ENCODE peak calls at places on chromosomes 1 and 21, in four cellular contexts. S, P, E and X are unnamed samples.

GRCh38 chr1:43421976-43422750 is 31.6 kb downstream of the HYI start:
- DNase-seq in P (no peak), S (no peak), E (no peak), X (no peak)

GRCh38 chr1:53182688-53183276 is 13.8 kb upstream of the CPT2 start:
- DNase-seq in P (no peak), E (no peak), S (no peak), X (no peak)

GRCh38 chr1:230072296-230072695 is 5.3 kb downstream of the GALNT2 start:
- DNase-seq in P (no peak), E (peak), S (no peak), X (no peak)

GRCh38 chr1:120179420-120180348 is 3.4 kb upstream of the SEC22B start:
- DNase-seq in S (peak), E (peak), P (no peak), X (no peak)

GRCh38 chr1:173332026-173332425 is 124.9 kb upstream of the TNFSF4 start:
- DNase-seq in S (no peak), P (no peak), E (no peak), X (no peak)

GRCh38 chr1:167599839-167600581 is 30.0 kb upstream of the RCSD1 start:
- DNase-seq in S (peak), P (peak), E (peak), X (peak)

GRCh38 chr1:36595921-36596320 is 113.2 kb upstream of the CSF3R start:
- DNase-seq in S (no peak), P (no peak), E (no peak), X (no peak)

GRCh38 chr1:107140703-107141490 is at the start of gene NTNG1:
- DNase-seq in E (no peak), S (peak), P (no peak), X (no peak)

GRCh38 chr1:32040711-32041110 is 27.0 kb downstream of the KHDRBS1 start:
- DNase-seq in E (no peak), P (no peak), S (no peak), X (no peak)

GRCh38 chr1:19457555-19457954 is 27.8 kb downstream of the CAPZB start:
- DNase-seq in S (no peak), P (no peak), E (no peak), X (no peak)

GRCh38 chr1:11741919-11742598 is 6.1 kb downstream of the AGTRAP start:
- DNase-seq in S (no peak), P (no peak), E (peak), X (no peak)

GRCh38 chr21:34596561-34597271 is 18.2 kb downstream of the RCAN1 start:
- DNase-seq in E (no peak), P (no peak), S (no peak), X (no peak)

GRCh38 chr1:89842547-89843278 is 21.9 kb downstream of the LRRC8D start:
- DNase-seq in S (peak), P (no peak), E (no peak), X (no peak)

GRCh38 chr21:29920938-29921337 is 18.9 kb downstream of the GRIK1 start:
- DNase-seq in E (no peak), P (no peak), S (no peak), X (no peak)

GRCh38 chr21:23534833-23535232 is 2072.4 kb downstream of the MRPL39 start:
- DNase-seq in P (no peak), E (no peak), S (no peak), X (no peak)

GRCh38 chr1:62286778-62287224 is 32.4 kb downstream of the KANK4 start:
- DNase-seq in P (no peak), E (no peak), S (no peak), X (no peak)

GRCh38 chr1:31183927-31184554 is 55.6 kb downstream of the NKAIN1 start:
- DNase-seq in P (peak), S (peak), E (peak), X (no peak)

GRCh38 chr21:38228115-38228514 is 28.7 kb upstream of the KCNJ15 start:
- DNase-seq in P (no peak), S (no peak), E (peak), X (no peak)

GRCh38 chr21:43191521-43191920 is 22.7 kb downstream of the CRYAA start:
- DNase-seq in S (peak), E (no peak), P (no peak), X (peak)

GRCh38 chr1:51234721-51235425 is 1.2 kb upstream of the RNF11 start:
- DNase-seq in E (peak), P (no peak), S (peak), X (peak)

GRCh38 chr1:51133045-51133444 is 31.0 kb downstream of the C1orf185 start:
- DNase-seq in S (no peak), E (no peak), P (no peak), X (no peak)

GRCh38 chr1:31795801-31796621 is 19.8 kb downstream of the SPOCD1 start:
- DNase-seq in E (peak), P (no peak), S (no peak), X (no peak)

GRCh38 chr1:44108241-44108640 is 10.4 kb upstream of the KLF17 start:
- DNase-seq in S (no peak), E (no peak), P (no peak), X (no peak)

GRCh38 chr1:197692965-197693364 is 82.3 kb downstream of the DENND1B start:
- DNase-seq in S (no peak), P (peak), E (no peak), X (no peak)

GRCh38 chr1:182397653-182398388 is 2.6 kb downstream of the TEDDM1 start:
- DNase-seq in S (no peak), P (no peak), E (peak), X (no peak)

GRCh38 chr1:112955678-112956502 is at the start of gene SLC16A1:
- DNase-seq in S (peak), P (peak), E (peak), X (peak)

GRCh38 chr1:112074711-112075110 is 85.2 kb upstream of the KCND3 start:
- DNase-seq in E (no peak), S (no peak), P (no peak), X (no peak)

GRCh38 chr1:217534566-217534965 is 96.3 kb downstream of the GPATCH2 start:
- DNase-seq in E (no peak), S (no peak), P (no peak), X (no peak)

GRCh38 chr1:61184035-61184713 is 101.8 kb downstream of the NFIA start:
- DNase-seq in E (peak), S (peak), P (no peak), X (peak)

GRCh38 chr1:247749870-247750269 is 1.9 kb upstream of the OR14A2 start:
- DNase-seq in P (no peak), E (no peak), S (no peak), X (no peak)

GRCh38 chr21:46111857-46112730 is 14.2 kb downstream of the COL6A2 start:
- DNase-seq in E (peak), P (no peak), S (peak), X (no peak)

GRCh38 chr1:30511563-30512252 is 211.7 kb downstream of the MATN1 start:
- DNase-seq in P (no peak), S (no peak), E (no peak), X (no peak)

GRCh38 chr1:204166237-204166636 is at the start of gene REN:
- DNase-seq in S (no peak), E (no peak), P (no peak), X (no peak)

GRCh38 chr1:41483960-41484844 is at the start of gene EDN2:
- DNase-seq in E (peak), S (peak), P (no peak), X (no peak)

GRCh38 chr1:147673816-147674215 is 3.5 kb upstream of the ACP6 start:
- DNase-seq in S (no peak), P (no peak), E (no peak), X (no peak)

GRCh38 chr1:147669475-147670318 is 627 bp downstream of the ACP6 start:
- DNase-seq in P (no peak), E (peak), S (peak), X (peak)

GRCh38 chr1:147665521-147665920 is 4.8 kb downstream of the ACP6 start:
- DNase-seq in E (no peak), S (no peak), P (no peak), X (no peak)

GRCh38 chr1:147673401-147673800 is 3.1 kb upstream of the ACP6 start:
- DNase-seq in P (no peak), E (no peak), S (no peak), X (no peak)

DNA sequence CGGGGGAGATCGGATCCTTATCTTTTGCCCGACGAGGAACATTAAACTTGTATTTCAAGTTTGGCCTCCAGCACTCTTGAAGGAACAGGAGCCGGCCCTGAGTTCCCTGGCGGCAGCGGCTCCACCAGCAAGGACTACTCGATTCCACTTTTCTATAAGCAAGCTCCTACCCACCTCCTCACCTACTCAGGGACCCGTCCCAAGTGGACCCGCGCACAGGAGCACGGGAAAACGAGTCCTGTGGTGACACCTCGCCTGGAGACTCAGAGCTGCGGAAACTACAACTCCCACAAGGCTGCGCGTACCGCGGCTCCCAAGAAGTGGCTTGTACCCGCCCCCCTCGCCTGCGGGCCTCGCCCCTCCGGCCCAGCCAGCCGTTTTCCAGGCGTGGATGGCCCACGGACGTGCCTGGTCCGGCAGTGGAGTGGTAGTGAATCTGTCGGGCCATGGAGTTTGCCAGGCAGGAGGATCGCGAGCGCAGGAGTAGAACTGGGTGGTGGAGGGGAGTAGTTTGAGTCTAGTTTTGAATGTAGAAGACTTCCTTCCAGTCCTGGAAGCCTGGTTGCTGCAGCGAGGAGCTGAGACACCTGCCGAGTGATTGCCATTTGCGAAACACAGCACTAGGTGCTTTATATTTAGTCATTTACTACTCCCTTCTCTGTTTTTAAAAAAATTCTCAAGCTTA is at the start of gene ACP6:
- DNase-seq in P (peak), E (peak), S (peak), X (peak)
- TF ChIP-seq POLR2A in P (peak), E (peak), S (no peak), X (peak)

GRCh38 chr1:1827089-1827433 is 48.8 kb upstream of the NADK start:
- DNase-seq in P (no peak), S (no peak), E (no peak), X (no peak)
- H3K27ac ChIP-seq in P (no peak), S (no peak), E (no peak), X (no peak)

GRCh38 chr1:94541175-94542087 is at the start of gene F3:
- DNase-seq in P (peak), E (peak), S (peak), X (peak)
- TF ChIP-seq POLR2A in P (peak), E (peak), S (peak), X (peak)

GRCh38 chr21:36981977-36982700 is 15.7 kb upstream of the HLCS start:
- DNase-seq in S (no peak), P (no peak), E (no peak), X (no peak)

GRCh38 chr21:36976228-36976627 is 9.8 kb upstream of the HLCS start:
- DNase-seq in S (no peak), E (no peak), P (no peak), X (no peak)

GRCh38 chr21:36980280-36981048 is 14.0 kb upstream of the HLCS start:
- DNase-seq in E (peak), S (peak), P (no peak), X (no peak)

GRCh38 chr21:36976882-36977651 is 10.6 kb upstream of the HLCS start:
- DNase-seq in P (peak), S (peak), E (peak), X (no peak)

GRCh38 chr21:36981049-36981391 is 14.6 kb upstream of the HLCS start:
- DNase-seq in E (no peak), S (no peak), P (no peak), X (no peak)
- H3K27ac ChIP-seq in E (no peak), S (no peak), P (peak), X (no peak)

GRCh38 chr1:22258696-22259095 is 115.8 kb upstream of the WNT4 start:
- DNase-seq in P (no peak), E (no peak), S (no peak), X (no peak)
- TF ChIP-seq POLR2A in P (no peak), E (no peak), S (no peak), X (no peak)

DNA sequence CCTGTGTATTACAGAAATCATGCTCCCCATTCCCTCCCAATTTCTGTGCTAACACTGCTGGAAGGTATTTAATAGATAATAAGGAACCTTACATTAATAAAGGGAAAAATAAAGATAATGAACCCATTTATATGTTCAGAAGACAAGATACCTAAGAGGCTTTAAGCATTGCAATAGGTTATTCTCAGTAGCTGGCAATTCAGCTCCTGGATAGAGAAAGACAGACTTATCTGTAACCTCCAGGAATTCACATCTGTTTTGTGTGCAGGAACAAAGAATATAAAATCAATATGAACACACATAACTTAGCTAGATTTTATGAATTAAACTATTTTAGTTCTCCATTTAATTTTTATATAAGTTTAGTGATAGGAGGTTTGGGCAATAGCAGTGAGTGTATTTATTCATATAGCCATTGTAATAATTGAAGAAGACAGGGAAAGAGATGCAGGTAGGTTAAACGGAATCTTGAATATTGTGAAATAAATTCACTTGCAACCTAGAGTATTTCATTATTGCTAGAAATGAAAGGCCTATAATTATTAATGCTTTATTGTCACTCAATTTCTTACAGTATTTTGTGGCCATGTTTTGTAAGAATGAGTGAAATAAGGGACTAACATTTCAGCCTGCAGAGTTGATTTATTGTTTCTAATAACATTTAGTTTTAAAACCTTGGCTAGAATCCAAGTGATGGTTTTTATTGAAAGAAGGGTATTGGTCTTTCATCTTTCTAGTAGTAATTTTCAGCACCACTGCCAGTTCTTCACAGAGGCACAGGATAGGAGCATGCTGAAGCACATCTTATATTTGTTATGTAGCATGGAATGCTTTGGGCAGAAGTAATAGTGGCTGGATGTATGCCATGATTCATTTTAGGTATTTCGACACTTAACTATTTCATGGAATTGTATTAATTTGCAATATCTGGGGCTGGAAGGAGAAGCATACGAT is 1.5 kb downstream of the XPR1 start:
- DNase-seq in P (no peak), E (no peak), S (no peak), X (no peak)
- H3K27ac ChIP-seq in P (no peak), E (no peak), S (no peak), X (peak)

GRCh38 chr1:179025125-179025974 is at the start of gene FAM20B:
- DNase-seq in S (peak), P (peak), E (peak), X (peak)
- TF ChIP-seq POLR2A in S (no peak), P (no peak), E (no peak), X (no peak)

GRCh38 chr1:228391411-228392020 is 15.1 kb downstream of the TRIM11 start:
- DNase-seq in E (no peak), P (no peak), S (no peak), X (no peak)

GRCh38 chr1:228393811-228394570 is 12.6 kb downstream of the TRIM11 start:
- DNase-seq in S (no peak), E (no peak), P (no peak), X (no peak)

GRCh38 chr1:228392111-228392936 is 14.3 kb downstream of the TRIM11 start:
- DNase-seq in P (no peak), E (no peak), S (no peak), X (no peak)

GRCh38 chr1:228394571-228395394 is 11.9 kb downstream of the TRIM11 start:
- DNase-seq in E (peak), S (no peak), P (no peak), X (no peak)

GRCh38 chr1:228393268-228393699 is 13.4 kb downstream of the TRIM11 start:
- DNase-seq in S (no peak), E (peak), P (no peak), X (no peak)
- H3K27ac ChIP-seq in S (no peak), E (no peak), P (peak), X (peak)